ENCODE peak calls at places on chromosome 19, in seven cellular contexts. L is mesendoderm; G is tibial nerve; F is nucleus accumbens; T is iPS-NIHi11; H is GM04504; C is activated CD4-positive, CD25-positive, alpha-beta regulatory T cell. J is an unnamed sample.

GRCh38 chr19:5243878-5244277 is 96.7 kb downstream of the PTPRS start:
- DNase-seq in T (no peak), L (no peak), F (no peak), G (no peak), C (no peak), H (no peak), J (no peak)

GRCh38 chr19:3243851-3244700 is 19.6 kb downstream of the CELF5 start:
- DNase-seq in H (peak; percentile 10), T (peak; percentile 71), F (no peak), L (peak; percentile 68), G (no peak), C (no peak), J (peak; percentile 37)

GRCh38 chr19:33143897-33144405 is 12.0 kb downstream of the WDR88 start:
- DNase-seq in F (peak; percentile 20), G (peak; percentile 60), H (peak; percentile 23), L (peak; percentile 63), C (peak; percentile 9), T (peak; percentile 91), J (no peak)

GRCh38 chr19:3692141-3693029 is 7.9 kb downstream of the PIP5K1C start:
- DNase-seq in G (no peak), C (peak; percentile 50), F (no peak), T (peak; percentile 73), L (peak; percentile 44), H (no peak), J (no peak)

GRCh38 chr19:40607311-40607871 is 6.2 kb downstream of the LTBP4 start:
- DNase-seq in L (no peak), C (no peak), G (no peak), H (no peak), T (peak; percentile 8), F (no peak), J (no peak)

GRCh38 chr19:5001547-5002131 is 32.7 kb downstream of the KDM4B start:
- DNase-seq in G (no peak), T (peak; percentile 78), C (no peak), H (peak; percentile 40), F (no peak), L (peak; percentile 57), J (peak; percentile 81)

GRCh38 chr19:6030214-6030507 is 52.2 kb upstream of the RANBP3 start:
- DNase-seq in L (no peak), T (no peak), G (no peak), C (no peak), H (peak; percentile 58), F (no peak), J (no peak)

GRCh38 chr19:30669329-30670010 is 297.3 kb downstream of the ZNF536 start:
- DNase-seq in T (peak; percentile 75), F (peak; percentile 21), C (peak; percentile 19), H (no peak), L (peak; percentile 71), G (peak; percentile 80), J (no peak)

GRCh38 chr19:36041831-36042230 is 9.2 kb upstream of the CLIP3 start:
- DNase-seq in L (peak; percentile 61), F (no peak), T (no peak), H (peak; percentile 45), C (no peak), G (no peak), J (peak; percentile 38)